ENCODE peak calls at places on chromosomes 13 and 19, in eight cellular contexts. N, C, J, T, Z, Q, R and P are unnamed samples.

GRCh38 chr13:29923554-29924481 is 73.4 kb upstream of the UBL3 start:
- DNase-seq in J (peak; percentile 95), T (peak; percentile 16), N (peak; percentile 52), C (peak; percentile 98), Q (peak; percentile 58), Z (peak; percentile 11), R (peak; percentile 21), P (peak; percentile 55)

GRCh38 chr13:110388141-110388943 is 81.3 kb downstream of the COL4A2 start:
- DNase-seq in Z (peak; percentile 76), Q (no peak), J (no peak), T (no peak), R (no peak), N (no peak), C (peak; percentile 67), P (peak; percentile 64)

GRCh38 chr13:42333613-42334328 is 61.8 kb downstream of the AKAP11 start:
- DNase-seq in R (peak; percentile 35), Q (peak; percentile 62), N (no peak), C (peak; percentile 59), Z (no peak), T (no peak), J (no peak), P (no peak)

GRCh38 chr13:51999525-51999924 is 11.7 kb downstream of the ATP7B start:
- DNase-seq in T (no peak), Z (no peak), R (no peak), Q (no peak), J (no peak), C (no peak), N (no peak), P (peak; percentile 80)

GRCh38 chr19:38551450-38551813 is 66.3 kb downstream of the MAP4K1 start:
- DNase-seq in R (no peak), C (no peak), J (no peak), Q (no peak), Z (no peak), N (peak; percentile 45), T (no peak), P (no peak)

GRCh38 chr19:7904074-7905020 is 670 bp downstream of the MAP2K7 start:
- DNase-seq in N (peak; percentile 40), T (no peak), Z (no peak), R (no peak), Q (peak; percentile 66), J (no peak), C (peak; percentile 49), P (peak; percentile 72)

GRCh38 chr13:26629260-26629659 is 71.8 kb downstream of the WASF3 start:
- DNase-seq in Q (no peak), J (no peak), N (no peak), R (no peak), Z (no peak), C (peak; percentile 38), T (no peak), P (no peak)

GRCh38 chr13:102380012-102380411 is 21.8 kb downstream of the FGF14 start:
- DNase-seq in J (no peak), Q (no peak), C (no peak), N (no peak), T (no peak), R (no peak), Z (no peak), P (no peak)

GRCh38 chr19:343941-344624 is 513 bp downstream of the MIER2 start:
- DNase-seq in Q (peak; percentile 81), C (peak; percentile 48), Z (no peak), T (no peak), N (peak; percentile 8), J (no peak), R (peak; percentile 26), P (peak; percentile 45)

GRCh38 chr19:10625003-10625761 is at the start of gene SLC44A2:
- DNase-seq in J (no peak), R (no peak), N (no peak), Q (peak; percentile 94), T (no peak), C (peak; percentile 67), Z (no peak), P (peak; percentile 87)

GRCh38 chr13:80883545-80883944 is 542.6 kb upstream of the SPRY2 start:
- DNase-seq in Q (no peak), T (no peak), J (no peak), Z (no peak), C (no peak), N (no peak), R (no peak), P (no peak)

GRCh38 chr13:110411316-110412105 is 104.4 kb downstream of the COL4A2 start:
- DNase-seq in J (no peak), T (no peak), C (no peak), Q (no peak), N (no peak), R (no peak), Z (no peak), P (no peak)

GRCh38 chr19:58386166-58386575 is 898 bp upstream of the RPS5 start:
- DNase-seq in J (no peak), N (no peak), Z (no peak), R (no peak), C (no peak), T (no peak), Q (no peak), P (no peak)

GRCh38 chr13:76976929-76977328 is 15.0 kb upstream of the CLN5 start:
- DNase-seq in C (no peak), R (no peak), T (no peak), N (no peak), J (no peak), Q (no peak), Z (no peak), P (no peak)

GRCh38 chr19:47512183-47512947 is 2.5 kb downstream of the NAPA start:
- DNase-seq in C (peak; percentile 32), R (no peak), J (no peak), N (no peak), Q (no peak), Z (no peak), T (no peak), P (no peak)

GRCh38 chr13:30134578-30134977 is 172.8 kb downstream of the KATNAL1 start:
- DNase-seq in C (no peak), N (no peak), J (no peak), R (no peak), Z (no peak), T (no peak), Q (no peak), P (no peak)

GRCh38 chr13:98060282-98060681 is 82.6 kb upstream of the FARP1 start:
- DNase-seq in C (no peak), J (no peak), R (no peak), Z (no peak), T (no peak), Q (no peak), N (no peak), P (no peak)

GRCh38 chr13:67934615-67935330 is 704.6 kb upstream of the PCDH9 start:
- DNase-seq in N (no peak), Q (no peak), T (no peak), R (no peak), J (no peak), Z (no peak), C (no peak), P (no peak)

GRCh38 chr13:111882351-111882750 is 184.6 kb upstream of the SOX1 start:
- DNase-seq in R (no peak), N (no peak), Z (no peak), Q (no peak), T (no peak), C (no peak), J (no peak), P (no peak)

GRCh38 chr13:103130681-103131210 is 64.5 kb upstream of the SLC10A2 start:
- DNase-seq in N (no peak), J (no peak), T (no peak), C (no peak), R (no peak), Q (no peak), Z (no peak), P (no peak)

GRCh38 chr19:1811472-1811894 is 593 bp downstream of the ATP8B3 start:
- DNase-seq in C (peak; percentile 88), R (no peak), N (peak; percentile 26), Z (no peak), Q (no peak), J (no peak), T (no peak), P (peak; percentile 72)

GRCh38 chr19:12939292-12939606 is 840 bp downstream of the CALR start:
- DNase-seq in J (no peak), N (no peak), T (no peak), Z (no peak), C (peak; percentile 52), R (no peak), Q (peak; percentile 31), P (no peak)

GRCh38 chr13:73754727-73755292 is 379.4 kb downstream of the KLF12 start:
- DNase-seq in Z (peak; percentile 48), N (no peak), R (peak; percentile 62), T (no peak), Q (peak; percentile 64), J (peak; percentile 32), C (peak; percentile 71), P (no peak)

GRCh38 chr13:111390522-111391270 is 70.3 kb downstream of the TEX29 start:
- DNase-seq in Z (no peak), J (no peak), N (no peak), C (no peak), T (no peak), R (no peak), Q (no peak), P (no peak)

GRCh38 chr13:82370306-82370705 is 1512.0 kb downstream of the SLITRK1 start:
- DNase-seq in R (no peak), N (no peak), Z (no peak), T (no peak), Q (no peak), J (no peak), C (peak; percentile 82), P (no peak)

GRCh38 chr19:29658221-29658991 is 6.9 kb upstream of the PLEKHF1 start:
- DNase-seq in C (peak; percentile 17), Q (no peak), R (no peak), J (no peak), T (no peak), Z (no peak), N (no peak), P (no peak)

GRCh38 chr13:30616927-30617314 is 799 bp upstream of the USPL1 start:
- DNase-seq in N (peak; percentile 23), Z (peak; percentile 49), T (no peak), Q (peak; percentile 87), C (peak; percentile 88), R (no peak), J (peak; percentile 46), P (peak; percentile 62)

GRCh38 chr19:48900477-48901452 is 653 bp downstream of the NUCB1 start:
- DNase-seq in N (no peak), Q (no peak), J (no peak), R (peak; percentile 43), Z (no peak), C (peak; percentile 43), T (no peak), P (peak; percentile 58)

GRCh38 chr13:37129867-37130266 is 24.4 kb upstream of the CSNK1A1L start:
- DNase-seq in C (no peak), R (no peak), T (no peak), Q (no peak), Z (no peak), J (no peak), N (no peak), P (no peak)

GRCh38 chr13:51585234-51585672 is 991 bp downstream of the WDFY2 start:
- DNase-seq in R (peak; percentile 9), N (no peak), Q (no peak), J (no peak), T (no peak), Z (no peak), C (peak; percentile 38), P (no peak)

GRCh38 chr19:41298327-41298964 is 11.5 kb upstream of the CCDC97 start:
- DNase-seq in R (no peak), C (peak; percentile 33), N (no peak), Z (no peak), J (peak; percentile 48), Q (no peak), T (no peak), P (peak; percentile 90)

GRCh38 chr19:12513531-12514061 is 29.0 kb upstream of the ZNF709 start:
- DNase-seq in N (no peak), R (no peak), Q (no peak), T (no peak), J (no peak), C (no peak), Z (no peak), P (no peak)

GRCh38 chr19:5492813-5493409 is 37.7 kb downstream of the ZNRF4 start:
- DNase-seq in R (no peak), N (no peak), C (no peak), T (no peak), Z (no peak), Q (peak; percentile 97), J (no peak), P (no peak)

GRCh38 chr19:29380581-29380980 is 145.2 kb upstream of the VSTM2B start:
- DNase-seq in R (no peak), Z (no peak), C (no peak), T (no peak), Q (no peak), N (no peak), J (no peak), P (no peak)